ENCODE peak calls at places on chromosomes 7 and 10, in four cellular contexts. W, V, U and D are unnamed samples.

GRCh38 chr10:86218160-86218559 is 148.4 kb downstream of the GRID1 start:
- DNase-seq in W (no peak), V (no peak), U (no peak), D (no peak)

GRCh38 chr10:28922127-28922526 is 244.8 kb downstream of the BAMBI start:
- DNase-seq in W (no peak), V (no peak), U (no peak), D (no peak)

GRCh38 chr7:104980969-104981670 is 32.9 kb upstream of the KMT2E start:
- DNase-seq in W (peak; percentile 50), V (no peak), U (no peak), D (no peak)

GRCh38 chr7:42222891-42223290 is 14.1 kb downstream of the GLI3 start:
- DNase-seq in W (no peak), V (no peak), U (no peak), D (no peak)

GRCh38 chr10:3220853-3221252 is 48.3 kb upstream of the PITRM1 start:
- DNase-seq in W (no peak), V (no peak), U (no peak), D (no peak)

GRCh38 chr10:132961-133898 is 2.0 kb upstream of the ZMYND11 start:
- DNase-seq in W (no peak), V (no peak), U (no peak), D (no peak)

GRCh38 chr10:133235265-133235664 is 2.4 kb upstream of the VENTX start:
- DNase-seq in W (no peak), V (no peak), U (no peak), D (no peak)

GRCh38 chr10:9096288-9096687 is 1041.8 kb downstream of the GATA3 start:
- DNase-seq in W (no peak), V (no peak), U (no peak), D (no peak)

GRCh38 chr7:54392935-54393334 is 149.2 kb upstream of the VSTM2A start:
- DNase-seq in W (no peak), V (no peak), U (no peak), D (no peak)

GRCh38 chr10:31171402-31172120 is 139.9 kb upstream of the ZNF438 start:
- DNase-seq in W (no peak), V (no peak), U (no peak), D (no peak)

GRCh38 chr7:104979167-104979841 is 34.7 kb upstream of the KMT2E start:
- DNase-seq in W (peak; percentile 19), V (no peak), U (no peak), D (no peak)

GRCh38 chr7:66283003-66283920 is 78.1 kb downstream of the TPST1 start:
- DNase-seq in W (no peak), V (no peak), U (no peak), D (no peak)

GRCh38 chr10:79025113-79025832 is 43.5 kb upstream of the ZMIZ1 start:
- DNase-seq in W (no peak), V (peak; percentile 65), U (no peak), D (no peak)

GRCh38 chr10:91200314-91201212 is 19.9 kb upstream of the PCGF5 start:
- DNase-seq in W (no peak), V (no peak), U (no peak), D (no peak)

GRCh38 chr10:131641231-131641630 is 259.6 kb upstream of the PPP2R2D start:
- DNase-seq in W (no peak), V (no peak), U (no peak), D (no peak)

GRCh38 chr10:132300582-132300981 is 7.2 kb downstream of the STK32C start:
- DNase-seq in W (no peak), V (peak; percentile 41), U (peak; percentile 6), D (no peak)

GRCh38 chr7:123024989-123025758 is 29.7 kb upstream of the TAS2R16 start:
- DNase-seq in W (no peak), V (no peak), U (no peak), D (no peak)